ENCODE peak calls at places on chromosomes 5 and 9, in six cellular contexts. W is stimulated activated CD4-positive, alpha-beta T cell treated with anti-CD3 and anti-CD28 coated beads, Interleukin-12 subunit alpha, Interleukin-12 subunit beta, amount 100 ng/mL, for 4 hours; K is aorta; P is activated naive CD8-positive, alpha-beta T cell treated with anti-CD3 and anti-CD28 coated beads, Interleukin-2, amount 50 U/mL, for 16 hours; S is head of caudate nucleus; Q is GM13977. E is an unnamed sample.

GRCh38 chr9:33161011-33161588 is 6.0 kb downstream of the B4GALT1 start:
- DNase-seq in W (no peak), K (peak), P (no peak), S (no peak), Q (no peak), E (peak)

GRCh38 chr5:72661405-72661804 is 154.2 kb upstream of the ZNF366 start:
- DNase-seq in W (no peak), K (no peak), P (no peak), S (peak), Q (no peak), E (no peak)

GRCh38 chr5:145908206-145908945 is 28.0 kb upstream of the SH3RF2 start:
- DNase-seq in W (no peak), K (no peak), P (no peak), S (no peak), Q (no peak), E (no peak)

GRCh38 chr5:74424162-74424868 is 216.2 kb downstream of the ENC1 start:
- DNase-seq in W (no peak), K (no peak), P (no peak), S (no peak), Q (no peak), E (peak)

GRCh38 chr9:111891910-111892499 is 4.6 kb upstream of the UGCG start:
- DNase-seq in W (no peak), K (no peak), P (no peak), S (no peak), Q (peak), E (no peak)

GRCh38 chr9:81052846-81053245 is 636.5 kb downstream of the TLE1 start:
- DNase-seq in W (no peak), K (no peak), P (no peak), S (no peak), Q (no peak), E (no peak)

GRCh38 chr5:19859020-19859419 is 129.0 kb downstream of the CDH18 start:
- DNase-seq in W (no peak), K (no peak), P (no peak), S (no peak), Q (no peak), E (no peak)

GRCh38 chr9:2414465-2414864 is 207.1 kb upstream of the VLDLR start:
- DNase-seq in W (no peak), K (no peak), P (no peak), S (no peak), Q (no peak), E (no peak)

GRCh38 chr9:126483468-126484056 is 130.2 kb upstream of the LMX1B start:
- DNase-seq in W (no peak), K (no peak), P (no peak), S (no peak), Q (no peak), E (no peak)

GRCh38 chr9:78902051-78902450 is 605.1 kb downstream of the PSAT1 start:
- DNase-seq in W (no peak), K (no peak), P (no peak), S (no peak), Q (no peak), E (no peak)

GRCh38 chr9:134396825-134397224 is 70.6 kb downstream of the RXRA start:
- DNase-seq in W (peak), K (no peak), P (no peak), S (no peak), Q (no peak), E (no peak)